ENCODE peak calls at places on chromosomes 16 and 17, in eight cellular contexts. L is skeletal muscle cell; Z is CD4-positive, alpha-beta T cell; K is H7; N is mesenchymal stem cell; J is AG04450; Q is stimulated activated CD4-positive, alpha-beta T cell treated with anti-CD3 and anti-CD28 coated beads, Interleukin-15, amount 100 ng/mL, for 1 hour; F is left ventricle myocardium inferior. B is an unnamed sample.

GRCh38 chr17:29412780-29413565 is 22.8 kb downstream of the TAOK1 start:
- DNase-seq in N (peak), F (no peak), J (peak), L (no peak), K (no peak), Z (no peak), Q (no peak), B (peak)

GRCh38 chr17:45346255-45347015 is 29.6 kb upstream of the MAP3K14 start:
- DNase-seq in N (no peak), F (no peak), Q (no peak), K (no peak), J (no peak), L (peak), Z (no peak), B (peak)

GRCh38 chr17:41567317-41567716 is 4.5 kb downstream of the KRT9 start:
- DNase-seq in J (no peak), N (no peak), Z (no peak), Q (no peak), F (no peak), K (no peak), L (no peak), B (no peak)

GRCh38 chr17:41527076-41528023 is 758 bp downstream of the KRT19 start:
- DNase-seq in K (peak), F (no peak), Q (no peak), J (no peak), Z (no peak), N (peak), L (no peak), B (peak)

GRCh38 chr17:5705081-5705875 is 121.0 kb upstream of the NLRP1 start:
- DNase-seq in L (no peak), Z (no peak), N (no peak), Q (no peak), J (no peak), F (no peak), K (peak), B (no peak)

GRCh38 chr16:29974291-29975133 is 844 bp downstream of the TAOK2 start:
- DNase-seq in K (peak), Z (no peak), L (no peak), N (peak), F (no peak), Q (no peak), J (no peak), B (peak)

GRCh38 chr17:42518046-42518754 is 17.8 kb upstream of the NAGLU start:
- DNase-seq in Q (no peak), L (peak), Z (no peak), J (peak), K (peak), N (peak), F (peak), B (peak)

GRCh38 chr16:58048914-58049696 is 23.6 kb downstream of the MMP15 start:
- DNase-seq in Z (no peak), J (no peak), L (no peak), N (no peak), F (no peak), Q (no peak), K (peak), B (no peak)

GRCh38 chr16:69567031-69567680 is 1.4 kb downstream of the NFAT5 start:
- DNase-seq in K (no peak), L (no peak), N (no peak), Z (no peak), F (no peak), J (no peak), Q (no peak), B (no peak)

GRCh38 chr16:27097671-27098275 is 31.0 kb downstream of the C16orf82 start:
- DNase-seq in Z (no peak), J (no peak), K (no peak), N (peak), Q (no peak), L (peak), F (peak), B (peak)

GRCh38 chr17:58377005-58377660 is 25.1 kb upstream of the SUPT4H1 start:
- DNase-seq in N (no peak), Q (no peak), K (no peak), J (no peak), L (no peak), Z (no peak), F (no peak), B (no peak)

GRCh38 chr17:61405047-61405685 is 5.5 kb downstream of the TBX2 start:
- DNase-seq in Z (no peak), Q (no peak), N (no peak), J (no peak), K (peak), L (no peak), F (no peak), B (no peak)

GRCh38 chr17:15231851-15232516 is 33.1 kb downstream of the PMP22 start:
- DNase-seq in L (no peak), K (no peak), J (no peak), Q (no peak), N (no peak), Z (no peak), F (no peak), B (no peak)

GRCh38 chr17:17738901-17739300 is 57.6 kb downstream of the RAI1 start:
- DNase-seq in K (no peak), L (no peak), F (no peak), Z (no peak), N (peak), Q (no peak), J (no peak), B (no peak)

GRCh38 chr17:60149691-60150582 is at the start of gene CA4:
- DNase-seq in K (peak), Z (no peak), N (no peak), F (no peak), L (no peak), Q (no peak), J (no peak), B (no peak)

GRCh38 chr16:88299751-88300462 is 82.9 kb upstream of the ZNF469 start:
- DNase-seq in F (no peak), L (no peak), J (no peak), N (no peak), Q (no peak), Z (no peak), K (no peak), B (no peak)

GRCh38 chr16:89407925-89408300 is 82.4 kb downstream of the ANKRD11 start:
- DNase-seq in F (peak), Z (no peak), Q (no peak), L (no peak), J (no peak), N (peak), K (no peak), B (no peak)

GRCh38 chr16:57150682-57151330 is 35.0 kb downstream of the PSME3IP1 start:
- DNase-seq in J (no peak), N (no peak), Z (no peak), Q (no peak), L (no peak), K (peak), F (no peak), B (no peak)

GRCh38 chr16:86960266-86960665 is 356.9 kb downstream of the C16orf95 start:
- DNase-seq in F (no peak), J (no peak), N (no peak), Q (no peak), Z (no peak), K (no peak), L (no peak), B (no peak)

GRCh38 chr17:72212041-72212440 is 91.2 kb downstream of the SOX9 start:
- DNase-seq in N (no peak), L (no peak), Q (no peak), Z (no peak), J (no peak), K (no peak), F (no peak), B (no peak)

B was measured in fibroblast of villous mesenchyme.